ENCODE peak calls at places on chromosome 9, in nine cellular contexts. H is esophagus squamous epithelium, N is NCI-H1930, D is AG04450, E is pulmonary artery endothelial cell, R is neural crest cell, S is PC-3, J is LoVo, U is Kasumi-1. B is an unnamed sample.

GRCh38 chr9:38074441-38074943 is 5.5 kb upstream of the SHB start:
- DNase-seq in H (no peak), N (no peak), D (peak; percentile 30), E (no peak), R (no peak), S (no peak), J (no peak), U (peak; percentile 66), B (no peak)

GRCh38 chr9:124754289-124754688 is 16.8 kb downstream of the NR6A1 start:
- DNase-seq in H (no peak), N (no peak), D (no peak), E (no peak), R (no peak), S (peak; percentile 32), J (no peak), U (peak; percentile 37), B (no peak)

GRCh38 chr9:35852876-35853865 is 17.0 kb downstream of the OR13J1 start:
- DNase-seq in H (no peak), N (no peak), D (no peak), E (no peak), R (no peak), S (no peak), J (no peak), U (no peak), B (no peak)

GRCh38 chr9:133762488-133763271 is 24.5 kb upstream of the SARDH start:
- DNase-seq in H (no peak), N (no peak), D (no peak), E (no peak), R (no peak), S (no peak), J (no peak), U (no peak), B (no peak)

GRCh38 chr9:125785187-125785840 is 38.1 kb downstream of the PBX3 start:
- DNase-seq in H (no peak), N (no peak), D (no peak), E (peak; percentile 41), R (no peak), S (no peak), J (no peak), U (no peak), B (no peak)

GRCh38 chr9:97271292-97271691 is 36.2 kb upstream of the CCDC180 start:
- DNase-seq in H (no peak), N (no peak), D (no peak), E (no peak), R (no peak), S (no peak), J (no peak), U (no peak), B (no peak)

GRCh38 chr9:131402738-131403492 is 9.0 kb downstream of the PRRC2B start:
- DNase-seq in H (no peak), N (no peak), D (peak; percentile 46), E (peak; percentile 78), R (peak; percentile 49), S (peak; percentile 72), J (no peak), U (no peak), B (no peak)

GRCh38 chr9:92671323-92671722 is 1.4 kb upstream of the IPPK start:
- DNase-seq in H (no peak), N (no peak), D (peak; percentile 50), E (peak; percentile 51), R (no peak), S (peak; percentile 81), J (peak; percentile 80), U (no peak), B (no peak)

GRCh38 chr9:129336601-129337286 is 158.7 kb upstream of the IER5L start:
- DNase-seq in H (no peak), N (no peak), D (no peak), E (no peak), R (no peak), S (no peak), J (no peak), U (no peak), B (no peak)

GRCh38 chr9:13648676-13649075 is 369.2 kb upstream of the MPDZ start:
- DNase-seq in H (no peak), N (no peak), D (no peak), E (no peak), R (no peak), S (peak; percentile 47), J (no peak), U (no peak), B (no peak)

GRCh38 chr9:105044458-105044857 is 116.5 kb upstream of the ABCA1 start:
- DNase-seq in H (no peak), N (no peak), D (no peak), E (no peak), R (no peak), S (no peak), J (no peak), U (no peak), B (no peak)

GRCh38 chr9:122016309-122016708 is 76.8 kb downstream of the TTLL11 start:
- DNase-seq in H (no peak), N (no peak), D (no peak), E (peak; percentile 15), R (no peak), S (no peak), J (no peak), U (no peak), B (no peak)

GRCh38 chr9:94681508-94681907 is 42.2 kb upstream of the FBP1 start:
- DNase-seq in H (peak; percentile 8), N (no peak), D (peak; percentile 62), E (peak; percentile 41), R (peak; percentile 61), S (peak; percentile 68), J (peak; percentile 68), U (peak; percentile 62), B (peak; percentile 34)

GRCh38 chr9:65411336-65411735 is 126.3 kb upstream of the FOXD4L5 start:
- DNase-seq in H (no peak), N (no peak), D (no peak), E (no peak), R (no peak), S (no peak), J (no peak), U (no peak), B (no peak)

GRCh38 chr9:135076876-135077430 is 10.5 kb upstream of the OLFM1 start:
- DNase-seq in H (no peak), N (no peak), D (no peak), E (no peak), R (no peak), S (no peak), J (no peak), U (no peak), B (no peak)

B was measured in NCI-H748 treated with DMSO at 0.1 percent for 48 hours.